ENCODE peak calls at places on chromosomes 1 and 21, in four cellular contexts. K is IMR-90, I is H1, B is mesenchymal stem cell. Z is an unnamed sample.

GRCh38 chr1:150976879-150977694 is 2.5 kb upstream of the CERS2 start:
- DNase-seq in I (no peak), B (peak; percentile 58), K (no peak), Z (peak; percentile 83)

GRCh38 chr1:238647877-238648276 is 738.5 kb upstream of the CHRM3 start:
- DNase-seq in K (peak; percentile 100), I (peak; percentile 84), B (peak; percentile 97), Z (peak; percentile 98)

GRCh38 chr1:115969509-115969908 is 6.8 kb upstream of the SLC22A15 start:
- DNase-seq in B (peak; percentile 2), I (peak; percentile 61), K (no peak), Z (peak; percentile 96)

GRCh38 chr1:232328496-232329102 is 301.3 kb downstream of the SIPA1L2 start:
- DNase-seq in I (no peak), B (peak; percentile 82), K (peak; percentile 10), Z (peak; percentile 55)

GRCh38 chr1:112626887-112627286 is 7.3 kb downstream of the CAPZA1 start:
- DNase-seq in I (no peak), K (no peak), B (no peak), Z (no peak)

GRCh38 chr1:213570487-213570886 is 417.3 kb upstream of the PROX1 start:
- DNase-seq in K (no peak), B (no peak), I (no peak), Z (no peak)

GRCh38 chr1:111928531-111928930 is 60.9 kb downstream of the KCND3 start:
- DNase-seq in K (no peak), B (no peak), I (no peak), Z (no peak)

GRCh38 chr1:228280106-228280901 is 72.5 kb downstream of the OBSCN start:
- DNase-seq in B (no peak), I (no peak), K (no peak), Z (no peak)

GRCh38 chr1:41773842-41774241 is 144.9 kb downstream of the HIVEP3 start:
- DNase-seq in I (no peak), B (no peak), K (no peak), Z (no peak)

GRCh38 chr1:85900921-85901320 is 192.7 kb upstream of the ZNHIT6 start:
- DNase-seq in I (no peak), B (no peak), K (no peak), Z (no peak)

GRCh38 chr1:45685308-45686080 is 839 bp downstream of the GPBP1L1 start:
- DNase-seq in K (peak; percentile 2), I (no peak), B (peak; percentile 40), Z (peak; percentile 23)

GRCh38 chr1:230866171-230866811 is 2.0 kb downstream of the C1orf198 start:
- DNase-seq in K (no peak), I (no peak), B (peak; percentile 47), Z (no peak)

GRCh38 chr1:201310986-201311355 is 27.7 kb downstream of the PKP1 start:
- DNase-seq in I (no peak), K (peak; percentile 13), B (no peak), Z (no peak)

GRCh38 chr1:237220243-237220642 is 178.3 kb downstream of the RYR2 start:
- DNase-seq in B (no peak), I (no peak), K (no peak), Z (no peak)

GRCh38 chr1:160620942-160621632 is 25.8 kb downstream of the SLAMF1 start:
- DNase-seq in B (no peak), I (no peak), K (no peak), Z (no peak)

GRCh38 chr1:160621633-160622413 is 25.0 kb downstream of the SLAMF1 start:
- DNase-seq in B (no peak), K (no peak), I (no peak), Z (no peak)

GRCh38 chr1:160624464-160624863 is 22.4 kb downstream of the SLAMF1 start:
- DNase-seq in K (no peak), B (no peak), I (no peak), Z (no peak)

GRCh38 chr1:160623860-160624259 is 23.0 kb downstream of the SLAMF1 start:
- DNase-seq in K (no peak), B (no peak), I (no peak), Z (no peak)

DNA sequence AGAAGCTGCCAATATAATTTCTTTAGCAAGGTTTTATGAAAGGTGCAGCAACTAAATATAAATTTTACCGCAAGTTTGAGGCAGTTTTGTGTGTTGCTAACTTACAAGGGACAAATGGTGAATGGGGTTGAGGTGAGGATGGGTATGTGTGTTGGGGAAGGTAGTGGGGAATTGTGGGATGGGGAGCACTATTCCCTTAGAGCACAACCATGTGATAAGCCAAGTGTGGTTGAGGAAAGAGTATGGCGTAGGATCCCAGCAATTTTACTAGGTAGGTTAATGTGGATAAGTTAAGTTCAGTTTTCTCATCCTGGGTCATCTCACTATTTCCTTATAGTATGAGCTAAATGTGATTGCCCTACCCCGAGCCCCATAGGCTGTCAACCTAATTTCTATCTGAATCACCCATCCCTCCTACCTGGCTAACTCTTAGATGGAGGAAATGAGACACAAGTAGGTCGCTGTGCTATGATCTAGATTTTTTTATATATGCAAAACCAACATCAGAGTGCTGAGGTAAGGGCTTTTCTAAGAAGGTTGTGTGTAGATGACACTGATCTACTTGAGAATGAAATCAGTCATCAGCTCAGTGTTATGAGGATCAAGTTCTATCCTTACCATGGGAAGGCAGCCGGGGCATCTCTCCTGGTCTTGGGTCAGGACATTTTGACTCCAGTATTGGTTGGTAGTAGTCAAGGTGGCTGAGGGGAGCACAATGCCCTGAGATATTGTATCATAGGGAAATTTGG is 23.8 kb downstream of the SLAMF1 start:
- DNase-seq in B (no peak), I (no peak), K (no peak), Z (no peak)
- H2AK5ac ChIP-seq in B (no peak overlapping the region), I (no peak overlapping the region), K (no peak overlapping the region), Z (peak overlapping the region; percentile 84)

GRCh38 chr1:223700942-223701637 is 11.2 kb upstream of the CAPN2 start:
- DNase-seq in I (no peak), B (peak; percentile 98), K (peak; percentile 98), Z (peak; percentile 94)
- H2BK5ac ChIP-seq in I (no peak overlapping the region), B (peak overlapping the region; percentile 99), K (peak overlapping the region; percentile 99), Z (no peak overlapping the region)

GRCh38 chr1:54602559-54602958 is 20.8 kb downstream of the FAM151A start:
- DNase-seq in K (no peak), I (no peak), B (no peak), Z (no peak)
- H3K23ac ChIP-seq in K (no peak overlapping the region), I (no peak overlapping the region), B (no peak overlapping the region), Z (no peak overlapping the region)

DNA sequence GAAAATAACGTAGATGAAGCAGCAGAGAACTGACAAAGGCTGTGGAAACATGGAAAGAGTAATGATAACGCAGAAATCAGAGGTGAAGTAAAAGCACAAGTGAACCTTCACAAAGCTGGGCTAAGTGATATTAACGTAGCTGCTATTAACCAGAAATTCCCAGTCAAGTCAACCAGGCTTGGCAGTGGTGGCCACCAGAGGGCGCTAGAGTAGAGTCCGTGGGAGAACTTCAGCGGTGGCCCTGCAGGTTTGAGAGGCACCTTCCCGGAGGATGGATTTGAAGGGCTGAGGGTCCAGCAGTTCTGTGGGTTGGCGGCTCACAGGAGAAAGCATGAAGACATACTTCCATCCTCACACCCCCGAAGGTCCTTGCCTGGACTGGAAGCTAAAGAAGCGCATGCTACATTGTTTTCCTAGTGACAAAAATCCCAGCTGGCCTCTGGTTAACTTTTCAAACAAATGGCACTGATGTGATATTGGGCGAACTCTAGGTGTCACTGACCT is 81.7 kb upstream of the ZNF648 start:
- DNase-seq in K (peak; percentile 69), B (peak; percentile 73), I (peak; percentile 67), Z (peak; percentile 88)
- H2AK5ac ChIP-seq in K (no peak overlapping the region), B (no peak overlapping the region), I (no peak overlapping the region), Z (no peak overlapping the region)

GRCh38 chr1:189782280-189782679 is 695.4 kb downstream of the BRINP3 start:
- DNase-seq in I (no peak), B (no peak), K (no peak), Z (no peak)
- H2BK5ac ChIP-seq in I (no peak overlapping the region), B (no peak overlapping the region), K (no peak overlapping the region), Z (no peak overlapping the region)

GRCh38 chr21:45559216-45560105 is 17.2 kb upstream of the SLC19A1 start:
- DNase-seq in B (no peak), I (no peak), K (no peak), Z (no peak)
- H3K23ac ChIP-seq in B (no peak overlapping the region), I (no peak overlapping the region), K (no peak overlapping the region), Z (no peak overlapping the region)

Z was measured in mesendoderm.